ENCODE peak calls at places on chromosomes 12 and 14, in nine cellular contexts. One of them, this sample, is unnamed.

GRCh38 chr12:79927772-79928474 is 7.0 kb downstream of the PPP1R12A start:
- DNase-seq in K562: no peak
- DNase-seq in GM12878: peak; percentile 70
- DNase-seq in HCT116: no peak
- DNase-seq in SK-N-SH: no peak
- DNase-seq in A549: no peak
- DNase-seq in HepG2: no peak
- DNase-seq in GM23338: no peak
- DNase-seq in HL-60: peak; percentile 52
- DNase-seq in this sample: no peak

GRCh38 chr14:85991156-85991555 is 461.2 kb downstream of the FLRT2 start:
- DNase-seq in HepG2: no peak
- DNase-seq in SK-N-SH: no peak
- DNase-seq in GM23338: no peak
- DNase-seq in A549: peak; percentile 1
- DNase-seq in HCT116: no peak
- DNase-seq in HL-60: no peak
- DNase-seq in GM12878: no peak
- DNase-seq in K562: no peak
- DNase-seq in this sample: no peak

GRCh38 chr12:22684526-22685118 is 59.7 kb downstream of the ETNK1 start:
- DNase-seq in GM12878: peak; percentile 11
- DNase-seq in K562: peak; percentile 18
- DNase-seq in SK-N-SH: peak; percentile 10
- DNase-seq in A549: peak; percentile 50
- DNase-seq in HCT116: peak; percentile 22
- DNase-seq in HL-60: peak; percentile 31
- DNase-seq in GM23338: peak; percentile 69
- DNase-seq in HepG2: peak; percentile 17
- DNase-seq in this sample: no peak

GRCh38 chr12:57657744-57658143 is 24.7 kb upstream of the B4GALNT1 start:
- DNase-seq in GM23338: no peak
- DNase-seq in K562: no peak
- DNase-seq in GM12878: no peak
- DNase-seq in HL-60: no peak
- DNase-seq in HepG2: no peak
- DNase-seq in HCT116: no peak
- DNase-seq in A549: no peak
- DNase-seq in SK-N-SH: no peak
- DNase-seq in this sample: no peak

GRCh38 chr12:51911788-51912711 is 4.7 kb downstream of the ACVRL1 start:
- DNase-seq in HL-60: peak; percentile 51
- DNase-seq in GM12878: no peak
- DNase-seq in SK-N-SH: peak; percentile 77
- DNase-seq in HepG2: no peak
- DNase-seq in HCT116: no peak
- DNase-seq in K562: peak; percentile 56
- DNase-seq in GM23338: peak; percentile 37
- DNase-seq in A549: no peak
- DNase-seq in this sample: no peak

GRCh38 chr12:103930787-103931536 is 752 bp downstream of the HSP90B1 start:
- DNase-seq in A549: peak; percentile 42
- DNase-seq in HL-60: no peak
- DNase-seq in SK-N-SH: no peak
- DNase-seq in GM12878: no peak
- DNase-seq in K562: peak; percentile 67
- DNase-seq in GM23338: peak; percentile 37
- DNase-seq in HCT116: no peak
- DNase-seq in HepG2: peak; percentile 13
- DNase-seq in this sample: no peak

GRCh38 chr12:123113038-123113437 is 37.9 kb downstream of the PITPNM2 start:
- DNase-seq in K562: no peak
- DNase-seq in SK-N-SH: no peak
- DNase-seq in HepG2: no peak
- DNase-seq in HL-60: no peak
- DNase-seq in GM23338: no peak
- DNase-seq in GM12878: no peak
- DNase-seq in HCT116: no peak
- DNase-seq in A549: no peak
- DNase-seq in this sample: no peak

GRCh38 chr12:72272731-72273498 is 745 bp downstream of the TRHDE start:
- DNase-seq in SK-N-SH: peak; percentile 41
- DNase-seq in GM12878: no peak
- DNase-seq in GM23338: peak; percentile 39
- DNase-seq in K562: no peak
- DNase-seq in HCT116: no peak
- DNase-seq in HepG2: no peak
- DNase-seq in A549: no peak
- DNase-seq in HL-60: no peak
- DNase-seq in this sample: no peak

GRCh38 chr14:87705439-87705896 is 287.5 kb downstream of the GALC start:
- DNase-seq in GM12878: no peak
- DNase-seq in GM23338: no peak
- DNase-seq in HCT116: no peak
- DNase-seq in K562: no peak
- DNase-seq in HepG2: no peak
- DNase-seq in SK-N-SH: no peak
- DNase-seq in A549: no peak
- DNase-seq in HL-60: no peak
- DNase-seq in this sample: no peak

GRCh38 chr12:54376596-54377468 is 7.7 kb downstream of the ZNF385A start:
- DNase-seq in A549: no peak
- DNase-seq in K562: no peak
- DNase-seq in GM12878: no peak
- DNase-seq in HepG2: no peak
- DNase-seq in HL-60: no peak
- DNase-seq in HCT116: no peak
- DNase-seq in SK-N-SH: no peak
- DNase-seq in GM23338: no peak
- DNase-seq in this sample: no peak
- H3K27ac ChIP-seq in A549: no peak overlapping the region
- H3K27ac ChIP-seq in K562: no peak overlapping the region
- H3K27ac ChIP-seq in GM12878: no peak overlapping the region
- H3K27ac ChIP-seq in HepG2: no peak overlapping the region
- H3K27ac ChIP-seq in HL-60: no peak overlapping the region
- H3K27ac ChIP-seq in HCT116: no peak overlapping the region
- H3K27ac ChIP-seq in SK-N-SH: no peak overlapping the region
- H3K27ac ChIP-seq in GM23338: no peak overlapping the region
- H3K27ac ChIP-seq in this sample: no peak overlapping the region

DNA sequence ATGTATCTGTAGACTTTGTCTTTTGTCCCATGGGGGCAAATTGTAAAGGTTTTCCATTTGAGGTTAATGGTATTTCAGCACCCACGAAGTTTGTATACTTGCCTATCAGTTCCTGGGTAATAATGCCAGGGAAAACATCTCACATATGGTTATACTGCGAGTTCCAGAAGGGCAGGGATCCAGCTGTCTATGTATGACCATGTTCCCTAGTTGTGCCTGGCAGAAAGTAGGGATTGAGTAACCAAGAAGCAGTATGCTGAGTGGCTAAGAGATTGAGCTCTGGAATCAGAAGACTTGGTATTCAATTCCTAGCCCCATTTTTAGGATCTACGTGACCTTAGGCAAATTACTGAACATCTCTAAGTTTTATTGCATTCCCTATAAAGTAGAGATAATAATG is 173.2 kb upstream of the PWP1 start:
- DNase-seq in SK-N-SH: no peak
- DNase-seq in K562: no peak
- DNase-seq in A549: no peak
- DNase-seq in HCT116: no peak
- DNase-seq in HepG2: no peak
- DNase-seq in HL-60: no peak
- DNase-seq in GM12878: no peak
- DNase-seq in GM23338: no peak
- DNase-seq in this sample: no peak
- TF ChIP-seq REST in SK-N-SH: no peak
- TF ChIP-seq REST in K562: no peak
- TF ChIP-seq REST in A549: no peak
- TF ChIP-seq REST in HCT116: no peak
- TF ChIP-seq REST in HepG2: no peak
- TF ChIP-seq REST in HL-60: no peak
- TF ChIP-seq REST in GM12878: no peak
- TF ChIP-seq REST in GM23338: no peak
- TF ChIP-seq REST in this sample: no peak

GRCh38 chr14:35944847-35945246 is 118.7 kb downstream of the BRMS1L start:
- DNase-seq in HepG2: peak; percentile 57
- DNase-seq in K562: peak; percentile 5
- DNase-seq in GM23338: peak; percentile 81
- DNase-seq in GM12878: no peak
- DNase-seq in HCT116: peak; percentile 64
- DNase-seq in HL-60: no peak
- DNase-seq in A549: peak; percentile 56
- DNase-seq in SK-N-SH: peak; percentile 17
- DNase-seq in this sample: no peak
- TF ChIP-seq CTCF in HepG2: peak; percentile 58
- TF ChIP-seq CTCF in K562: no peak
- TF ChIP-seq CTCF in GM23338: peak; percentile 72
- TF ChIP-seq CTCF in GM12878: peak; percentile 24
- TF ChIP-seq CTCF in HCT116: peak; percentile 61
- TF ChIP-seq CTCF in HL-60: no peak
- TF ChIP-seq CTCF in A549: peak; percentile 13
- TF ChIP-seq CTCF in SK-N-SH: no peak
- TF ChIP-seq CTCF in this sample: peak; percentile 34

DNA sequence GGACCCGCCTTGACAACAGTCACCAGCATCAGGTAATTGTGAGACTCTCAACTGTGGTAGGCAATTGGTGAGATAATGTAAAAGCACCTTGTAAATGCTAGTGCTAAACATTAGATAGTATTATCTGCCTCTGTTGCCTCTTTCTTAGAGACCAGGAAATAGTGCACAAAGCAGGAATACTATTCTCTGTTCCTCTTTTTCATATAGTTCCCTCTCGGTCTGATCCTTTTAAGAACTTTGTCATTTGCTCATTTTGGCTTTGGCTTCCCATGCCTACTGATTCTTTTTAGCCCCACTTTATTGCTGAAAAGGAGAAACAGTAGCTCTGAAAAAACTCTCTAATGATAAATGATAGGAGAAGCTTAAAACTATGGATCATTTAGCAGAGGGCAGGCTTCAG is 17.6 kb downstream of the CHPT1 start:
- DNase-seq in GM12878: no peak
- DNase-seq in GM23338: no peak
- DNase-seq in HCT116: no peak
- DNase-seq in HL-60: no peak
- DNase-seq in HepG2: no peak
- DNase-seq in A549: no peak
- DNase-seq in K562: no peak
- DNase-seq in SK-N-SH: no peak
- DNase-seq in this sample: no peak
- H3K27ac ChIP-seq in GM12878: no peak overlapping the region
- H3K27ac ChIP-seq in GM23338: no peak overlapping the region
- H3K27ac ChIP-seq in HCT116: no peak overlapping the region
- H3K27ac ChIP-seq in HL-60: peak overlapping the region; percentile 9
- H3K27ac ChIP-seq in HepG2: peak overlapping the region; percentile 2
- H3K27ac ChIP-seq in A549: no peak overlapping the region
- H3K27ac ChIP-seq in K562: no peak overlapping the region
- H3K27ac ChIP-seq in SK-N-SH: no peak overlapping the region
- H3K27ac ChIP-seq in this sample: peak overlapping the region; percentile 89

DNA sequence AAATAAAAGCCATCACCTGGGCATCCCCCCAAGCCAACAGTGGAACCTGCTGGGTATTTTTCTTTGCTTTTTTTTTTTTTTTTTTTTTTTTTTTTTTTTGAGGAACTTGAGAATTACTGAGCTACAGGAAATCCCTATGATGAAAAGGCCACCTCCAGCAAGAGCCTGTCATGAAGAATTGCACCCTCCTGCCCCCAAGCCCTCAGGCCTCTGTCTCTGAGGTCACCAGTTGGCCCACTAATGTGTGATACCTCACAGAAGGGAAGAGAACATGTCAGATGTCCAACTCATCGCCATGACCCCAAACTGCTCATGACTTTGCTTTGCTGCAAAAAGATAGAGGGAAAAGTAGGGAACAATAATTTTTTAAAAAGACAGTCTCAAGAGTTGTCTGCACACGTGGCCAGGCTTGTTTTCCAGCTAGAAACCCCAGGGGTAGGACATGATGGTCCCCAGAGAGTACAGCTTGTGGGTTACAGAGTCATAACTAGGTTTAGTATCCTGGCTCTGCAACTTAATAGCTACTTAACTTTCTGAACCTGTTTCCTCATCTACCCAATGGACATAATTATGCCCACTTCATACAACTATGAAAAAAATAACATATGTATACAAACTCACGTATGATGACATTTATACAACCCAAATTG is 124.3 kb upstream of the EGLN3 start:
- DNase-seq in HL-60: no peak
- DNase-seq in GM23338: no peak
- DNase-seq in HCT116: no peak
- DNase-seq in SK-N-SH: no peak
- DNase-seq in GM12878: no peak
- DNase-seq in A549: no peak
- DNase-seq in K562: no peak
- DNase-seq in HepG2: no peak
- DNase-seq in this sample: no peak
- TF ChIP-seq REST in HL-60: no peak
- TF ChIP-seq REST in GM23338: no peak
- TF ChIP-seq REST in HCT116: no peak
- TF ChIP-seq REST in SK-N-SH: no peak
- TF ChIP-seq REST in GM12878: no peak
- TF ChIP-seq REST in A549: no peak
- TF ChIP-seq REST in K562: no peak
- TF ChIP-seq REST in HepG2: no peak
- TF ChIP-seq REST in this sample: no peak

GRCh38 chr14:57526942-57527341 is 33.3 kb upstream of the CCDC198 start:
- DNase-seq in GM12878: no peak
- DNase-seq in HL-60: no peak
- DNase-seq in HCT116: no peak
- DNase-seq in SK-N-SH: no peak
- DNase-seq in A549: peak; percentile 7
- DNase-seq in K562: no peak
- DNase-seq in GM23338: peak; percentile 80
- DNase-seq in HepG2: peak; percentile 12
- DNase-seq in this sample: no peak
- TF ChIP-seq CTCF in GM12878: no peak
- TF ChIP-seq CTCF in HL-60: no peak
- TF ChIP-seq CTCF in HCT116: no peak
- TF ChIP-seq CTCF in SK-N-SH: no peak
- TF ChIP-seq CTCF in A549: no peak
- TF ChIP-seq CTCF in K562: peak; percentile 15
- TF ChIP-seq CTCF in GM23338: peak; percentile 75
- TF ChIP-seq CTCF in HepG2: no peak
- TF ChIP-seq CTCF in this sample: no peak

DNA sequence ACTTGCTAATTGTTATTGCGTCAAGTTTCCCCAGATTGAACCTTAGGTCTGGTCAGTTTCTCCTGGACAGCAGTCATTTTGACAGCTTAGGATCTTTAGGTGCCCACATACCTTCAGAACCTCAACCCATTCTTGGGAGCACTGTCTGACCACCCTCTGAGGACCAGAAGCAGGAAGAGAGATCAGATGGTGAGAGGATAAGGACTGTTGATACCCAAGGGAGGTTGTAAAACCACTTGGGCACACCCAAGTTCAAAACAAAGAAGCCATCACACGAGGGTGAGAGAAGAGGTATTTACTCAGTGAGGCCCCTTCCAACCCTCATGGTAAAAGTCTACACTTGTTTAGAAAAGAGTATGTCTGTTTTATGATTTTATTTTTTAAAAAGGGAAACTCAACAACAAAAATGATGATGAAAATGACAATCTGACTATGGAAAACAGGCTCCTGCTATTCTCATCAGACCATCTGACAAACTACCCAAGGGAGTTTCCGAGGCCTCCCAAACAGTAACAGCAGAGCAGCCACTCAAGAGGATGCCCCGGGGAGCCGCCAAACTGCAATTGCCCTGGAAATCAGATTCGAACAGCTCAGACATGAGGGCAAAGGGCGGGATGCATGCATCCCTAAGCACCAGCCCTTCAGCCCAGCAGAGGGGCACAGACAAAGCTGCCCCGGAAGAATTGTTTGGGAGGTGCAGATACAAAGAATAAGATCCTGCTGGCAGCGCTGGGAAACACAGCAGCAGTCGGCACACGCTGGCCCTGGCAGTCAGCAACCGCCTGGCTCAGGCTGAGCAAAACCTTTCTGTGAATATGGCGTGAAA is 162.6 kb upstream of the PLEKHG7 start:
- DNase-seq in HepG2: no peak
- DNase-seq in SK-N-SH: no peak
- DNase-seq in GM23338: peak; percentile 41
- DNase-seq in HL-60: no peak
- DNase-seq in A549: no peak
- DNase-seq in HCT116: no peak
- DNase-seq in GM12878: no peak
- DNase-seq in K562: no peak
- DNase-seq in this sample: no peak
- H3K27ac ChIP-seq in HepG2: no peak overlapping the region
- H3K27ac ChIP-seq in SK-N-SH: no peak overlapping the region
- H3K27ac ChIP-seq in GM23338: no peak overlapping the region
- H3K27ac ChIP-seq in HL-60: peak overlapping the region; percentile 16
- H3K27ac ChIP-seq in A549: peak overlapping the region; percentile 6
- H3K27ac ChIP-seq in HCT116: no peak overlapping the region
- H3K27ac ChIP-seq in GM12878: peak overlapping the region; percentile 99
- H3K27ac ChIP-seq in K562: no peak overlapping the region
- H3K27ac ChIP-seq in this sample: no peak overlapping the region